ENCODE peak calls at places on chromosomes 1 and 21, in nine cellular contexts. A is lower leg skin; K is ELR; G is iPS DF 6.9; C is Right ventricle myocardium superior; T is amygdala; L is stimulated activated CD8-positive, alpha-beta memory T cell treated with anti-CD3 and anti-CD28 coated beads, Interleukin-4, amount 100 ng/mL, for 1 hour; R is KG1; H is lung microvascular endothelial cell. Z is an unnamed sample.

GRCh38 chr1:5746611-5747427 is 245.4 kb downstream of the NPHP4 start:
- DNase-seq in H (no peak), T (no peak), A (no peak), G (no peak), C (peak), K (no peak), R (no peak), L (no peak), Z (no peak)

GRCh38 chr1:155698382-155699038 is 9.6 kb downstream of the DAP3 start:
- DNase-seq in T (no peak), G (no peak), R (no peak), C (no peak), H (peak), K (peak), L (no peak), A (no peak), Z (no peak)

GRCh38 chr1:207644479-207644851 is 468 bp upstream of the CR1L start:
- DNase-seq in C (no peak), L (no peak), T (no peak), R (no peak), G (no peak), K (no peak), A (no peak), H (no peak), Z (no peak)

GRCh38 chr1:154483941-154484803 is 17.8 kb upstream of the TDRD10 start:
- DNase-seq in G (no peak), H (peak), L (no peak), R (no peak), K (peak), A (no peak), C (no peak), T (no peak), Z (no peak)

GRCh38 chr1:30776097-30777059 is 18.8 kb upstream of the LAPTM5 start:
- DNase-seq in K (no peak), R (no peak), G (no peak), A (no peak), L (no peak), C (peak), T (no peak), H (no peak), Z (no peak)

GRCh38 chr1:245153081-245153644 is 1.6 kb upstream of the KIF26B start:
- DNase-seq in L (peak), R (peak), C (peak), K (peak), A (peak), T (peak), G (no peak), H (peak), Z (peak)

GRCh38 chr1:82269466-82269865 is 468.7 kb downstream of the ADGRL2 start:
- DNase-seq in R (no peak), H (peak), K (no peak), L (no peak), G (no peak), T (no peak), A (no peak), C (no peak), Z (no peak)

GRCh38 chr1:224333309-224333926 is 3.4 kb upstream of the NVL start:
- DNase-seq in T (no peak), L (no peak), H (peak), R (peak), C (no peak), G (no peak), A (no peak), K (peak), Z (peak)

GRCh38 chr21:45263534-45263933 is 24.2 kb downstream of the POFUT2 start:
- DNase-seq in C (peak), K (no peak), L (no peak), R (no peak), G (no peak), A (no peak), T (no peak), H (peak), Z (no peak)

GRCh38 chr1:55034476-55035133 is 4.7 kb upstream of the PCSK9 start:
- DNase-seq in K (no peak), C (no peak), R (no peak), T (no peak), H (no peak), A (no peak), L (no peak), G (no peak), Z (no peak)

GRCh38 chr1:93571623-93572310 is 109.9 kb downstream of the BCAR3 start:
- DNase-seq in K (no peak), A (no peak), G (no peak), L (no peak), T (no peak), C (no peak), R (no peak), H (no peak), Z (no peak)

GRCh38 chr1:7298749-7299151 is 472.3 kb upstream of the VAMP3 start:
- DNase-seq in K (peak), R (no peak), T (no peak), G (no peak), A (no peak), L (no peak), C (no peak), H (peak), Z (no peak)

GRCh38 chr1:182725264-182725965 is 41.0 kb upstream of the RGS8 start:
- DNase-seq in G (no peak), T (no peak), H (no peak), K (no peak), C (no peak), A (no peak), L (no peak), R (no peak), Z (no peak)

GRCh38 chr1:224565186-224565585 is 50.9 kb upstream of the CNIH3 start:
- DNase-seq in C (no peak), H (peak), R (no peak), L (no peak), A (peak), K (peak), T (no peak), G (no peak), Z (no peak)

GRCh38 chr1:25030674-25031589 is 100.9 kb upstream of the RUNX3 start:
- DNase-seq in T (no peak), C (no peak), G (no peak), H (no peak), L (peak), K (peak), R (no peak), A (no peak), Z (no peak)

GRCh38 chr1:150302338-150302737 is 8.7 kb downstream of the MRPS21 start:
- DNase-seq in C (no peak), R (no peak), K (no peak), L (no peak), A (no peak), H (no peak), T (peak), G (no peak), Z (no peak)

GRCh38 chr1:33170351-33171274 is 11.2 kb downstream of the TRIM62 start:
- DNase-seq in K (peak), C (peak), R (no peak), A (no peak), H (peak), T (no peak), L (no peak), G (no peak), Z (no peak)

GRCh38 chr1:12168451-12169160 is 1.8 kb downstream of the TNFRSF1B start:
- DNase-seq in H (peak), K (no peak), L (no peak), C (no peak), A (no peak), G (no peak), T (no peak), R (no peak), Z (no peak)

GRCh38 chr21:25573409-25574206 is 33.7 kb downstream of the MRPL39 start:
- DNase-seq in L (no peak), R (no peak), A (no peak), T (no peak), H (peak), C (no peak), K (peak), G (no peak), Z (peak)

GRCh38 chr1:156486421-156487344 is 13.9 kb downstream of the MEF2D start:
- DNase-seq in R (no peak), L (no peak), G (no peak), T (no peak), C (peak), K (no peak), A (no peak), H (no peak), Z (no peak)

GRCh38 chr1:59596432-59596831 is 218.3 kb upstream of the HOOK1 start:
- DNase-seq in G (no peak), L (no peak), T (no peak), K (peak), A (no peak), R (no peak), C (no peak), H (peak), Z (no peak)

GRCh38 chr21:17512245-17513213 is at the start of gene CXADR:
- DNase-seq in K (peak), A (peak), G (no peak), R (no peak), H (peak), L (peak), C (peak), T (peak), Z (peak)

GRCh38 chr1:74362691-74363090 is 127.5 kb downstream of the TNNI3K start:
- DNase-seq in C (no peak), L (no peak), G (no peak), A (no peak), K (no peak), H (no peak), R (no peak), T (no peak), Z (no peak)

GRCh38 chr1:153356392-153357075 is 1.1 kb upstream of the S100A9 start:
- DNase-seq in H (no peak), L (no peak), G (no peak), K (no peak), R (no peak), A (no peak), C (no peak), T (no peak), Z (no peak)

GRCh38 chr1:234570336-234570735 is 39.6 kb downstream of the IRF2BP2 start:
- DNase-seq in T (no peak), L (no peak), K (no peak), A (no peak), G (no peak), C (no peak), H (no peak), R (no peak), Z (no peak)

GRCh38 chr21:44537930-44538911 is 1.8 kb downstream of the KRTAP10-1 start:
- DNase-seq in A (no peak), T (no peak), H (no peak), K (no peak), G (no peak), R (no peak), C (peak), L (no peak), Z (no peak)

GRCh38 chr1:48803474-48803873 is 26.8 kb upstream of the BEND5 start:
- DNase-seq in T (no peak), G (no peak), R (no peak), A (no peak), C (no peak), L (no peak), H (no peak), K (no peak), Z (no peak)

GRCh38 chr1:222181191-222181590 is 366.7 kb downstream of the HHIPL2 start:
- DNase-seq in C (no peak), T (no peak), R (no peak), H (no peak), L (no peak), A (no peak), K (peak), G (no peak), Z (no peak)

GRCh38 chr1:178942285-178943218 is 71.7 kb upstream of the ANGPTL1 start:
- DNase-seq in K (peak), R (no peak), C (peak), G (no peak), T (no peak), A (peak), H (no peak), L (no peak), Z (peak)

GRCh38 chr1:69648486-69648885 is 80.8 kb downstream of the LRRC7 start:
- DNase-seq in A (no peak), G (no peak), C (no peak), K (peak), R (no peak), T (no peak), L (no peak), H (no peak), Z (no peak)

GRCh38 chr1:202848191-202848542 is 37.4 kb downstream of the PCAT6 start:
- DNase-seq in C (no peak), G (no peak), L (no peak), T (no peak), R (no peak), K (no peak), H (no peak), A (no peak), Z (no peak)

GRCh38 chr1:180981596-180982387 is 40.9 kb downstream of the STX6 start:
- DNase-seq in G (no peak), R (no peak), C (no peak), H (no peak), L (no peak), A (no peak), K (no peak), T (no peak), Z (peak)

GRCh38 chr1:215635827-215636226 is 68.7 kb downstream of the KCTD3 start:
- DNase-seq in A (no peak), G (no peak), T (no peak), R (no peak), K (no peak), L (no peak), H (no peak), C (no peak), Z (no peak)

GRCh38 chr1:205375816-205376545 is 19.3 kb upstream of the KLHDC8A start:
- DNase-seq in T (no peak), A (no peak), L (no peak), K (peak), R (no peak), G (no peak), H (peak), C (no peak), Z (no peak)

GRCh38 chr1:117671781-117672501 is 66.1 kb downstream of the TENT5C start:
- DNase-seq in H (peak), T (no peak), R (no peak), G (peak), L (no peak), K (no peak), A (no peak), C (peak), Z (no peak)

GRCh38 chr1:192724670-192725069 is 84.2 kb upstream of the RGS2 start:
- DNase-seq in L (no peak), K (peak), C (no peak), A (no peak), R (no peak), G (no peak), H (no peak), T (no peak), Z (no peak)

GRCh38 chr1:156524481-156524869 is 23.9 kb upstream of the MEF2D start:
- DNase-seq in C (no peak), R (no peak), H (no peak), L (no peak), K (no peak), T (no peak), A (no peak), G (no peak), Z (peak)

GRCh38 chr1:16068356-16069270 is 4.8 kb downstream of the FAM131C start:
- DNase-seq in T (no peak), K (peak), A (no peak), C (peak), G (no peak), R (no peak), H (peak), L (no peak), Z (no peak)

GRCh38 chr1:170162385-170163226 is 16.8 kb downstream of the NTMT2 start:
- DNase-seq in R (no peak), H (peak), L (no peak), K (peak), T (no peak), C (peak), A (peak), G (no peak), Z (no peak)